ENCODE peak calls at places on chromosomes 2 and 18, in five cellular contexts. J is RWPE1, Z is HFF-Myc, K is GM20000, E is GM06990. L is an unnamed sample.

GRCh38 chr2:144999040-144999875 is 479.3 kb upstream of the ZEB2 start:
- DNase-seq in J (no peak), Z (no peak), K (no peak), E (no peak), L (no peak)

GRCh38 chr2:120227111-120227991 is 4.2 kb upstream of the TMEM185B start:
- DNase-seq in J (peak; percentile 45), Z (no peak), K (no peak), E (no peak), L (no peak)

GRCh38 chr2:170221317-170222288 is 43.7 kb downstream of the MYO3B start:
- DNase-seq in J (peak; percentile 20), Z (peak; percentile 36), K (no peak), E (no peak), L (no peak)

GRCh38 chr2:41907716-41908328 is 140.0 kb upstream of the PKDCC start:
- DNase-seq in J (no peak), Z (no peak), K (no peak), E (no peak), L (no peak)

GRCh38 chr18:78583739-78584066 is 395.9 kb upstream of the SALL3 start:
- DNase-seq in J (no peak), Z (no peak), K (no peak), E (no peak), L (no peak)

GRCh38 chr2:188966728-188967127 is 7.4 kb upstream of the COL3A1 start:
- DNase-seq in J (no peak), Z (no peak), K (no peak), E (no peak), L (no peak)

GRCh38 chr2:76268928-76269327 is 558.2 kb upstream of the GCFC2 start:
- DNase-seq in J (peak; percentile 54), Z (no peak), K (no peak), E (no peak), L (no peak)

GRCh38 chr18:58438161-58438983 is 190.5 kb downstream of the ALPK2 start:
- DNase-seq in J (no peak), Z (no peak), K (peak; percentile 46), E (no peak), L (no peak)

GRCh38 chr2:144320491-144320890 is 199.4 kb downstream of the ZEB2 start:
- DNase-seq in J (peak; percentile 57), Z (no peak), K (no peak), E (no peak), L (no peak)

GRCh38 chr2:19140463-19141208 is 217.8 kb downstream of the OSR1 start:
- DNase-seq in J (peak; percentile 77), Z (no peak), K (no peak), E (no peak), L (no peak)

GRCh38 chr18:31652355-31652754 is 32.0 kb downstream of the B4GALT6 start:
- DNase-seq in J (no peak), Z (no peak), K (no peak), E (no peak), L (no peak)

GRCh38 chr2:168286535-168286934 is 39.1 kb upstream of the STK39 start:
- DNase-seq in J (no peak), Z (no peak), K (no peak), E (no peak), L (no peak)

GRCh38 chr2:36425771-36426340 is 70.3 kb downstream of the CRIM1 start:
- DNase-seq in J (no peak), Z (no peak), K (no peak), E (no peak), L (no peak)
- TF ChIP-seq CTCF in J (no peak), Z (no peak), K (no peak), E (no peak), L (no peak)

GRCh38 chr2:68812256-68812655 is 58.9 kb downstream of the BMP10 start:
- DNase-seq in J (no peak), Z (no peak), K (no peak), E (no peak), L (no peak)
- TF ChIP-seq CTCF in J (no peak), Z (peak; percentile 3), K (no peak), E (no peak), L (peak; percentile 52)

GRCh38 chr18:75130591-75131274 is 78.2 kb downstream of the PTGR3 start:
- DNase-seq in J (no peak), Z (no peak), K (no peak), E (no peak), L (no peak)
- TF ChIP-seq CTCF in J (no peak), Z (no peak), K (no peak), E (no peak), L (peak; percentile 74)

GRCh38 chr2:124325667-124326425 is 300.8 kb downstream of the CNTNAP5 start:
- DNase-seq in J (no peak), Z (no peak), K (no peak), E (no peak), L (no peak)
- TF ChIP-seq CTCF in J (no peak), Z (no peak), K (no peak), E (no peak), L (peak; percentile 44)

GRCh38 chr2:70999362-70999761 is 4.7 kb upstream of the TEX261 start:
- DNase-seq in J (no peak), Z (no peak), K (no peak), E (no peak), L (no peak)
- TF ChIP-seq CTCF in J (no peak), Z (no peak), K (no peak), E (no peak), L (no peak)

GRCh38 chr2:85009019-85009618 is 38.2 kb downstream of the KCMF1 start:
- DNase-seq in J (no peak), Z (no peak), K (no peak), E (no peak), L (no peak)

GRCh38 chr2:85012431-85012830 is 41.5 kb downstream of the KCMF1 start:
- DNase-seq in J (no peak), Z (no peak), K (no peak), E (no peak), L (no peak)

GRCh38 chr2:85011098-85011497 is 40.1 kb downstream of the KCMF1 start:
- DNase-seq in J (peak; percentile 19), Z (no peak), K (no peak), E (no peak), L (no peak)

GRCh38 chr2:85012855-85013254 is 41.9 kb downstream of the KCMF1 start:
- DNase-seq in J (no peak), Z (no peak), K (no peak), E (no peak), L (no peak)

DNA sequence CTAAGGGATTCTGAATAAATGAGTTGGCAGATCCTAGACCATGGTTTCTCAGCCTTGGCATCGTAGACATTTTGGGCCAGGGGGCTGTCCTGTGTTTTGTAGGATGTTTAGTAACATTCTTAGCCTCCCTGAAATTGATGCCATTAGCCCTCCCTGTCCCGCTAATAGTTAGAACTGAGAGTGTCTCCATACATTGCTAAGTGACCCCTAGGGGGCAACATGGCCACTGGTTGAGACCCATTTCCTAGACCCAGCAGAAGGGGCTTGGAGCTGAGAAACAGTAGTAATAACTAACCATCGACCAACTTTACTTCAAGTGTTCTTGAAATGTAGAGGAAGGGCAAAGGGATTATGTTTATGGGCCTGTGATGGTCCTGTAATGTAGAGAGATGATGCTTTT is 40.8 kb downstream of the KCMF1 start:
- DNase-seq in J (no peak), Z (no peak), K (no peak), E (no peak), L (no peak)
- TF ChIP-seq CTCF in J (no peak), Z (peak; percentile 34), K (no peak), E (peak; percentile 36), L (peak; percentile 32)

GRCh38 chr2:174035981-174036742 is 71.0 kb upstream of the SP3 start:
- DNase-seq in J (no peak), Z (no peak), K (no peak), E (no peak), L (no peak)
- TF ChIP-seq CTCF in J (no peak), Z (no peak), K (no peak), E (peak; percentile 39), L (peak; percentile 24)

DNA sequence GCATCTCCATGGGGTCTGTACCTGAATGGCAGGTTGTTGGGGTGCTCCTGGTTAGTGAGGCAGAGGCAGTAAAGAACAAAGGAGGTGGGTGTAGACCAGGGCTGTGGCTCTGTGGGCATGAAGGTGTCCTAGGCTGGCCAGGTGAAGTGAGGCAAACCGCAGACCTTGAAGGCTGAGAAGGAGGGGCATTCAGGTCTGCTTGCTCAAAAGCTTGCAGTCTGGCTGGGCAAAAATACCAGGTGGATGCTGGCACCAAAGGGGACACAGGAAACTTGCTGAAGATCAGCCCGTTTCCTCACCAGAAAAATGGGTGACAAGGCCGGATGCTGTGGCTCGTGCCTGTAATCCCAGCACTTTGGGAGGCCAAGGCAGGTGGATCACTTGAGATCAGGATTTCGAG is 6.7 kb upstream of the B3GNT2 start:
- DNase-seq in J (no peak), Z (no peak), K (no peak), E (no peak), L (no peak)
- TF ChIP-seq CTCF in J (no peak), Z (no peak), K (no peak), E (no peak), L (no peak)

DNA sequence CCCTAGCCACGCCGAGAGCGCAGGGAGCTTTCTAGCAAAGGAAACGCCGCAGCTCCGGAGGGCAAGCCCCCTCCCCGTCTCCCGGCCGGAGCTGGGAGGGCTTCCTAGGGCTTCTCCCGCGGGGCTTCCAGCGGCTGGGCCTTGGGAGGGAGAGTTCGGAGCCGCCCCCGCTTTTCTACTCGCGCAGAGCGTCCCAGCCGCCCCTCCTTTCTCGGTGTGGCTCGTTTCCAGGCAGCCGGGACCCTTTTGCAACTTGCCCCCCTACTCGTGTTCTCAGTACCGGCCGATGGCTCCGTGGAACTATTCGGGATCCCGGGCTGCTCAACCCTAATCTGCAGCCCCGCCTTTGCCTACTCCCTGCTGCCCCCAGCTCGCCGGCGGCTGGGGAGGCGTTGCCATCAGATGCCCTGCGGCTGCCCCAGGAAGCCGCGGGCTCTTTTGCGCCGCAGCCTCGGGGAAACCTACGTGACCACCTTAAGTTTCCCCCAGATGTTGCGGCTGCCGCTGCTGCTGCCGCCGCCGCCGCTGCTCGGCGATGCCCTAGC is 1.5 kb upstream of the NR4A2 start:
- DNase-seq in J (peak; percentile 32), Z (no peak), K (peak; percentile 61), E (peak; percentile 87), L (peak; percentile 92)
- TF ChIP-seq CTCF in J (no peak), Z (no peak), K (no peak), E (peak; percentile 17), L (no peak)

GRCh38 chr18:38047820-38048219 is 482.2 kb upstream of the CELF4 start:
- DNase-seq in J (no peak), Z (no peak), K (no peak), E (no peak), L (no peak)
- TF ChIP-seq CTCF in J (no peak), Z (no peak), K (no peak), E (no peak), L (no peak)